ENCODE peak calls at places on chromosomes 7 and 10, in six cellular contexts. One of them, this sample, is unnamed.

GRCh38 chr7:71661671-71662224 is 529.8 kb downstream of the GALNT17 start:
- DNase-seq in heart left ventricle: peak
- DNase-seq in HTR-8/SVneo: no peak
- DNase-seq in NAMALWA: no peak
- DNase-seq in bronchial epithelial cell: no peak
- DNase-seq in DMS153: no peak
- DNase-seq in this sample: no peak

GRCh38 chr7:100865971-100866720 is 1.0 kb upstream of the TRIP6 start:
- DNase-seq in heart left ventricle: peak
- DNase-seq in HTR-8/SVneo: no peak
- DNase-seq in NAMALWA: no peak
- DNase-seq in bronchial epithelial cell: peak
- DNase-seq in DMS153: peak
- DNase-seq in this sample: no peak

GRCh38 chr10:114404171-114405010 is at the start of gene AFAP1L2:
- DNase-seq in heart left ventricle: peak
- DNase-seq in HTR-8/SVneo: no peak
- DNase-seq in NAMALWA: no peak
- DNase-seq in bronchial epithelial cell: peak
- DNase-seq in DMS153: no peak
- DNase-seq in this sample: no peak

GRCh38 chr7:153475240-153475639 is 577.0 kb upstream of the DPP6 start:
- DNase-seq in heart left ventricle: no peak
- DNase-seq in HTR-8/SVneo: no peak
- DNase-seq in NAMALWA: no peak
- DNase-seq in bronchial epithelial cell: no peak
- DNase-seq in DMS153: no peak
- DNase-seq in this sample: no peak

GRCh38 chr10:70673929-70674559 is 1.7 kb downstream of the ADAMTS14 start:
- DNase-seq in heart left ventricle: no peak
- DNase-seq in HTR-8/SVneo: no peak
- DNase-seq in NAMALWA: no peak
- DNase-seq in bronchial epithelial cell: no peak
- DNase-seq in DMS153: peak
- DNase-seq in this sample: no peak

GRCh38 chr7:83347836-83348482 is 185.3 kb upstream of the PCLO start:
- DNase-seq in heart left ventricle: no peak
- DNase-seq in HTR-8/SVneo: peak
- DNase-seq in NAMALWA: no peak
- DNase-seq in bronchial epithelial cell: peak
- DNase-seq in DMS153: no peak
- DNase-seq in this sample: peak

GRCh38 chr10:114684822-114685209 is 26.7 kb upstream of the ABLIM1 start:
- DNase-seq in heart left ventricle: no peak
- DNase-seq in HTR-8/SVneo: peak
- DNase-seq in NAMALWA: no peak
- DNase-seq in bronchial epithelial cell: peak
- DNase-seq in DMS153: peak
- DNase-seq in this sample: peak

GRCh38 chr7:27868117-27868516 is 128.2 kb downstream of the TAX1BP1 start:
- DNase-seq in heart left ventricle: no peak
- DNase-seq in HTR-8/SVneo: no peak
- DNase-seq in NAMALWA: no peak
- DNase-seq in bronchial epithelial cell: peak
- DNase-seq in DMS153: no peak
- DNase-seq in this sample: peak

GRCh38 chr7:139655305-139655704 is 122.5 kb downstream of the HIPK2 start:
- DNase-seq in heart left ventricle: no peak
- DNase-seq in HTR-8/SVneo: no peak
- DNase-seq in NAMALWA: no peak
- DNase-seq in bronchial epithelial cell: peak
- DNase-seq in DMS153: peak
- DNase-seq in this sample: no peak

GRCh38 chr7:130242198-130243014 is 24.3 kb upstream of the CPA2 start:
- DNase-seq in heart left ventricle: peak
- DNase-seq in HTR-8/SVneo: peak
- DNase-seq in NAMALWA: peak
- DNase-seq in bronchial epithelial cell: peak
- DNase-seq in DMS153: peak
- DNase-seq in this sample: peak

GRCh38 chr10:129888784-129889616 is 75.1 kb downstream of the EBF3 start:
- DNase-seq in heart left ventricle: peak
- DNase-seq in HTR-8/SVneo: peak
- DNase-seq in NAMALWA: peak
- DNase-seq in bronchial epithelial cell: no peak
- DNase-seq in DMS153: no peak
- DNase-seq in this sample: peak

GRCh38 chr7:156109076-156109475 is 296.8 kb upstream of the SHH start:
- DNase-seq in heart left ventricle: no peak
- DNase-seq in HTR-8/SVneo: no peak
- DNase-seq in NAMALWA: no peak
- DNase-seq in bronchial epithelial cell: no peak
- DNase-seq in DMS153: no peak
- DNase-seq in this sample: no peak

GRCh38 chr7:32256811-32257210 is 186.6 kb upstream of the PDE1C start:
- DNase-seq in heart left ventricle: no peak
- DNase-seq in HTR-8/SVneo: no peak
- DNase-seq in NAMALWA: no peak
- DNase-seq in bronchial epithelial cell: no peak
- DNase-seq in DMS153: no peak
- DNase-seq in this sample: no peak

GRCh38 chr10:71359364-71360046 is 37.2 kb upstream of the CDH23 start:
- DNase-seq in heart left ventricle: no peak
- DNase-seq in HTR-8/SVneo: no peak
- DNase-seq in NAMALWA: no peak
- DNase-seq in bronchial epithelial cell: no peak
- DNase-seq in DMS153: no peak
- DNase-seq in this sample: no peak

GRCh38 chr7:22911889-22912288 is 89.2 kb upstream of the TOMM7 start:
- DNase-seq in heart left ventricle: no peak
- DNase-seq in HTR-8/SVneo: no peak
- DNase-seq in NAMALWA: no peak
- DNase-seq in bronchial epithelial cell: no peak
- DNase-seq in DMS153: no peak
- DNase-seq in this sample: no peak

GRCh38 chr7:142581341-142581740 is 167.9 kb upstream of the PRSS1 start:
- DNase-seq in heart left ventricle: no peak
- DNase-seq in HTR-8/SVneo: peak
- DNase-seq in NAMALWA: peak
- DNase-seq in bronchial epithelial cell: peak
- DNase-seq in DMS153: no peak
- DNase-seq in this sample: no peak

GRCh38 chr10:91201213-91201996 is 19.1 kb upstream of the PCGF5 start:
- DNase-seq in heart left ventricle: no peak
- DNase-seq in HTR-8/SVneo: no peak
- DNase-seq in NAMALWA: peak
- DNase-seq in bronchial epithelial cell: no peak
- DNase-seq in DMS153: peak
- DNase-seq in this sample: no peak

GRCh38 chr10:91575044-91575610 is 57.7 kb downstream of the PPP1R3C start:
- DNase-seq in heart left ventricle: no peak
- DNase-seq in HTR-8/SVneo: no peak
- DNase-seq in NAMALWA: no peak
- DNase-seq in bronchial epithelial cell: no peak
- DNase-seq in DMS153: no peak
- DNase-seq in this sample: no peak

GRCh38 chr7:2527505-2528464 is 8.2 kb downstream of the LFNG start:
- DNase-seq in heart left ventricle: peak
- DNase-seq in HTR-8/SVneo: peak
- DNase-seq in NAMALWA: peak
- DNase-seq in bronchial epithelial cell: peak
- DNase-seq in DMS153: peak
- DNase-seq in this sample: peak

GRCh38 chr7:107744345-107744750 is 406 bp downstream of the CBLL1 start:
- DNase-seq in heart left ventricle: no peak
- DNase-seq in HTR-8/SVneo: peak
- DNase-seq in NAMALWA: no peak
- DNase-seq in bronchial epithelial cell: no peak
- DNase-seq in DMS153: no peak
- DNase-seq in this sample: no peak

GRCh38 chr10:11899067-11899876 is 76.1 kb downstream of the PROSER2 start:
- DNase-seq in heart left ventricle: peak
- DNase-seq in HTR-8/SVneo: no peak
- DNase-seq in NAMALWA: no peak
- DNase-seq in bronchial epithelial cell: no peak
- DNase-seq in DMS153: no peak
- DNase-seq in this sample: no peak

GRCh38 chr7:6227294-6227846 is 45.1 kb downstream of the CYTH3 start:
- DNase-seq in heart left ventricle: no peak
- DNase-seq in HTR-8/SVneo: no peak
- DNase-seq in NAMALWA: no peak
- DNase-seq in bronchial epithelial cell: no peak
- DNase-seq in DMS153: no peak
- DNase-seq in this sample: no peak

GRCh38 chr10:110226555-110226925 is 19.1 kb downstream of the MXI1 start:
- DNase-seq in heart left ventricle: peak
- DNase-seq in HTR-8/SVneo: no peak
- DNase-seq in NAMALWA: peak
- DNase-seq in bronchial epithelial cell: peak
- DNase-seq in DMS153: peak
- DNase-seq in this sample: peak

GRCh38 chr7:100509213-100509612 is 25.5 kb downstream of the NYAP1 start:
- DNase-seq in heart left ventricle: peak
- DNase-seq in HTR-8/SVneo: no peak
- DNase-seq in NAMALWA: no peak
- DNase-seq in bronchial epithelial cell: peak
- DNase-seq in DMS153: no peak
- DNase-seq in this sample: peak